ENCODE peak calls at places on chromosomes 13 and 19, in five cellular contexts. B is ovary, G is BJ, Q is coronary artery, F is IMR-90. P is an unnamed sample.

GRCh38 chr19:9323557-9323918 is 441 bp upstream of the ZNF559 start:
- DNase-seq in B (peak; percentile 66), F (peak; percentile 75), G (peak; percentile 24), Q (peak; percentile 79), P (peak; percentile 64)

GRCh38 chr13:44243198-44243852 is 130.3 kb upstream of the SERP2 start:
- DNase-seq in B (no peak), F (peak; percentile 74), Q (no peak), G (no peak), P (peak; percentile 61)

GRCh38 chr13:96822900-96823299 is 171.4 kb downstream of the OXGR1 start:
- DNase-seq in Q (no peak), G (no peak), B (no peak), F (no peak), P (no peak)

GRCh38 chr19:19460258-19460731 is 54.8 kb downstream of the GATAD2A start:
- DNase-seq in B (no peak), F (peak; percentile 40), Q (no peak), G (no peak), P (no peak)

GRCh38 chr19:10114651-10115391 is 3.3 kb downstream of the P2RY11 start:
- DNase-seq in Q (no peak), F (no peak), G (no peak), B (peak; percentile 53), P (no peak)

GRCh38 chr13:112809332-112810310 is 119.8 kb downstream of the ATP11A start:
- DNase-seq in F (no peak), G (no peak), Q (no peak), B (no peak), P (no peak)

GRCh38 chr13:50322006-50322405 is 306.8 kb downstream of the KCNRG start:
- DNase-seq in G (no peak), Q (no peak), F (no peak), B (no peak), P (no peak)

GRCh38 chr19:55678121-55678671 is 3.2 kb downstream of the EPN1 start:
- DNase-seq in G (no peak), B (no peak), Q (no peak), F (no peak), P (no peak)

GRCh38 chr19:30423481-30423880 is 51.3 kb downstream of the ZNF536 start:
- DNase-seq in G (no peak), F (no peak), Q (no peak), B (no peak), P (no peak)

GRCh38 chr19:4566402-4567051 is 7.0 kb upstream of the SEMA6B start:
- DNase-seq in B (no peak), F (no peak), G (no peak), Q (no peak), P (no peak)

GRCh38 chr19:46634656-46635218 is 1.3 kb downstream of the GNG8 start:
- DNase-seq in F (no peak), G (no peak), Q (no peak), B (no peak), P (no peak)

GRCh38 chr13:99969934-99970760 is 1.4 kb downstream of the ZIC5 start:
- DNase-seq in F (no peak), Q (no peak), G (no peak), B (peak; percentile 39), P (no peak)

GRCh38 chr13:35190241-35190640 is 248.2 kb downstream of the NBEA start:
- DNase-seq in F (no peak), Q (no peak), B (no peak), G (peak; percentile 85), P (no peak)

GRCh38 chr13:110138700-110139036 is 168.3 kb downstream of the COL4A1 start:
- DNase-seq in Q (peak; percentile 73), F (no peak), B (no peak), G (no peak), P (no peak)
- TF ChIP-seq CTCF in Q (no peak), F (no peak), B (no peak), G (no peak), P (no peak)

GRCh38 chr19:48905664-48906063 is 5.6 kb downstream of the NUCB1 start:
- DNase-seq in F (no peak), Q (no peak), B (no peak), G (no peak), P (no peak)

GRCh38 chr19:48896191-48896720 is 2.3 kb downstream of the TULP2 start:
- DNase-seq in B (peak; percentile 88), F (no peak), Q (no peak), G (no peak), P (peak; percentile 81)

GRCh38 chr19:48899781-48900476 is at the start of gene NUCB1:
- DNase-seq in B (peak; percentile 99), G (peak; percentile 95), Q (peak; percentile 100), F (peak; percentile 97), P (peak; percentile 100)

GRCh38 chr19:48897181-48897580 is 1.4 kb downstream of the TULP2 start:
- DNase-seq in F (no peak), B (no peak), Q (no peak), G (no peak), P (no peak)

DNA sequence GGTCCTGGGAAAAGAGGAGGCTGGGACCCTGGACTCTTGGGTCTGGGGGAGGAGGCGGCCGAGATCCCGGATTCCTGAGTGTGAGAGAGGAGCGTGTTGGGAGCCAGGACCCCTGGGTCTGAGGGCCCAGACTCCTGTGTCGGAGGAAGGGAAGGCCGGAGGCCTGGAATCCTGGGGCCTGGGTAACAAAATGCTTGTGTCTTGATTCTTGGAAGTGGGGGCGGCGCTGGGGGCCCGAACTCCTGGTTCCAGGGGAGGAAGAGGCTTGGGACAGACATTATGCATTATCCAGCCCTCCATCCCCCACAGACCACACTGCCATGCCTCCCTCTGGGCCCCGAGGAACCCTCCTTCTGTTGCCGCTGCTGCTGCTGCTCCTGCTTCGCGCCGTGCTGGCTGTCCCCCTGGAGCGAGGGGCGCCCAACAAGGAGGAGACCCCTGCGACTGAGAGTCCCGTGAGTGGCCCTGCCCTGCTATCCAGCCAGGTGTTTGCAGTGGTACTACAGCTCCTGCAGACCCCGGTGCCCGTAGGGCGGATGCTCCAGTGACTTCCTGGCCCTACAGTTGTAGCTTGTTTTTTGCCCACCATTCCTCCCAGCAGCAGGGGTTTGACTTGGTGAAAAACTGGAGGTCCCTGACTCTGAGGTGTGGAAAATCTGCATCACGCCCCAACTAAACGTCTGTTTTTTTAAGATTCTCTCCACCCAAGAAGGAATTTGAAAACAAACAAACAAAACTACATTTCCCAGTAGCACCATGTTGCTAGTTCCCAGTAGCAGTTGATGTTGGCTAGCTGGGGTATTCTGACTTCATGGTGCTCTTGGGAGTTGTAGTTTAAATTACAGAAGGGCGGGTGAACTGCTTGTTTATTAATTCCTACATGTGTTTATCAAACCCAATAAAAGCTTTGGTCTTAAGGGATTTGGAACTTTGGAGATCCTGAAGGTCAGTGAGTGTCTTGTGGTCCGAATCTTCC is 653 bp downstream of the NUCB1 start:
- DNase-seq in B (peak; percentile 58), Q (no peak), F (peak; percentile 35), G (no peak), P (no peak)
- H3K4me3 ChIP-seq in B (peak overlapping the region; percentile 89), Q (peak overlapping the region; percentile 78), F (peak overlapping the region; percentile 79), G (peak overlapping the region; percentile 63), P (peak overlapping the region; percentile 67)

GRCh38 chr13:76693086-76693485 is 193.1 kb downstream of the KCTD12 start:
- DNase-seq in G (no peak), Q (no peak), F (no peak), B (no peak), P (no peak)
- TF ChIP-seq CTCF in G (no peak), Q (no peak), F (no peak), B (no peak), P (no peak)

GRCh38 chr19:12784394-12784870 is 6.9 kb upstream of the JUNB start:
- DNase-seq in Q (no peak), B (no peak), G (no peak), F (peak; percentile 46), P (no peak)

GRCh38 chr19:12782174-12782423 is 6.7 kb upstream of the HOOK2 start:
- DNase-seq in G (no peak), F (no peak), B (no peak), Q (no peak), P (no peak)

GRCh38 chr19:12782424-12783225 is 7.3 kb upstream of the HOOK2 start:
- DNase-seq in B (peak; percentile 96), F (peak; percentile 85), G (no peak), Q (peak; percentile 94), P (peak; percentile 93)

GRCh38 chr19:12783849-12784393 is 7.4 kb upstream of the JUNB start:
- DNase-seq in Q (peak; percentile 88), F (no peak), G (no peak), B (no peak), P (no peak)

GRCh38 chr19:12783226-12783848 is 7.9 kb upstream of the JUNB start:
- DNase-seq in F (no peak), B (no peak), Q (no peak), G (no peak), P (peak; percentile 28)
- H3K4me3 ChIP-seq in F (peak overlapping the region; percentile 50), B (peak overlapping the region; percentile 46), Q (peak overlapping the region; percentile 75), G (peak overlapping the region; percentile 48), P (peak overlapping the region; percentile 49)

GRCh38 chr19:1526066-1526778 is 2.3 kb downstream of the PLK5 start:
- DNase-seq in Q (no peak), F (no peak), G (no peak), B (no peak), P (no peak)
- TF ChIP-seq CTCF in Q (no peak), F (no peak), G (no peak), B (no peak), P (no peak)

DNA sequence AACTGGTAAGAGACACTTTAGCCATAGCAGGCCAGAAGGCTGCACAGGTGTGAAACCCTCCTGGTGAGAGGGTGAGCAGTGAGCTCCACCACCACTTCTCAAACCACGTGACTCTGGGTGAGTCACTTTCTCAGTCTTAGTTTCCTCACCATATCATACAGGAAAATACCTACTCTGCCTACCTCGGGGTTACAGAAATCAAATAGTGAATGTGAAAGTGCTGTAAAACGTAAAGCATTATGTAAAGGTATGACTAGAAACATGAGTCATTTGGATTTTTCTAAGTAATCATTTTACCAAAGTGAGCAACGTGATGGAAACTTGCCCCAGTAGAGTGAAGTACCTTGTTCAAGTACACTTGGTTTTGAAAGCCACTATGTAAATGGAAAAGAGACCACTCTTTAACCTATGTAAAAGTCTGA is 40.4 kb downstream of the USP12 start:
- DNase-seq in B (no peak), Q (no peak), F (peak; percentile 55), G (no peak), P (no peak)
- H3K4me3 ChIP-seq in B (no peak overlapping the region), Q (no peak overlapping the region), F (no peak overlapping the region), G (no peak overlapping the region), P (no peak overlapping the region)

GRCh38 chr19:18418725-18419194 is 438 bp upstream of the SSBP4 start:
- DNase-seq in G (no peak), B (no peak), F (no peak), Q (peak; percentile 86), P (no peak)

GRCh38 chr19:18419699-18420460 is 682 bp downstream of the SSBP4 start:
- DNase-seq in G (no peak), Q (peak; percentile 78), B (peak; percentile 67), F (no peak), P (no peak)

GRCh38 chr19:18420931-18421330 is 1.7 kb downstream of the SSBP4 start:
- DNase-seq in B (peak; percentile 49), G (no peak), F (no peak), Q (peak; percentile 76), P (peak; percentile 34)

GRCh38 chr19:18418034-18418724 is 1.0 kb upstream of the SSBP4 start:
- DNase-seq in F (no peak), Q (peak; percentile 80), B (no peak), G (no peak), P (peak; percentile 72)

DNA sequence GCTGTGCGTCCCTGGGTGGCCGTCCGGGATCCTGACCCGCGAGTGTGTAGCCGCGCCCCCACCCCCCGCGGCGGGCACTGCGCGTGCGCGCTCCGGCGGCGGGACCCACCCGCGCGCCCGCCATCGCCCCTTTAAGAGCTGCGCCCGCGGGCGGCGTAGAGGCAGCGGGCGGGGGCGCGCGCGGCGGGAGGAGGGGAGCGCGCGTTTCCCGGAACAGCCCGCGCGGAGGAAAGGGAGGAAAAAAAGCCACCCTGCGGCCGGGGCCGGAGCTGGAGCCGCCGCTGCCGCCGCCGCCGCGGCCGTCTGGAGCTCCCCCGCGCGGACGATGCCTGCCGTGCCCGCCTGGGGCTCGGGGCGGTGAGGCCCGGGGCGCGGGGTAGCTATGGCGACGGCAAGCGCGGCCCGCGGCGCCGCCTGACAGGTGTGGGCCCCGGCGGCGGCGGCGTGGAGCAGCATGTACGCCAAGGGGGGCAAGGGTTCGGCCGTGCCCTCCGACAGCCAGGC is at the start of gene SSBP4:
- DNase-seq in B (peak; percentile 86), Q (no peak), F (peak; percentile 70), G (no peak), P (peak; percentile 80)
- TF ChIP-seq CTCF in B (no peak), Q (no peak), F (peak; percentile 50), G (no peak), P (peak; percentile 67)

P was measured in uterus.